ENCODE peak calls at places on chromosomes 13 and 19, in ten cellular contexts. D is CD8-positive, alpha-beta T cell; S is activated T-cell treated with anti-CD3 and anti-CD28 coated beads, Interleukin-2, amount 50 U/mL, for 72 hours; W is astrocyte of the cerebellum; Y is RWPE1; Q is anterior cingulate cortex; L is stimulated activated naive CD4-positive, alpha-beta T cell; T is stimulated activated CD4-positive, alpha-beta T cell treated with anti-CD3 and anti-CD28 coated beads, Interleukin-1b, Interleukin-23, amount 100 ng/mL, for 4 hours; U is H1; J is WTC11. I is an unnamed sample.

GRCh38 chr19:3565177-3565576 is 7.6 kb upstream of the HMG20B start:
- DNase-seq in J (no peak), W (no peak), T (no peak), S (no peak), U (no peak), D (no peak), Q (no peak), L (no peak), Y (no peak), I (no peak)

GRCh38 chr13:99258946-99259345 is 767 bp upstream of the GPR18 start:
- DNase-seq in S (peak), D (no peak), Q (no peak), W (no peak), U (no peak), Y (no peak), L (no peak), T (no peak), J (no peak), I (no peak)

GRCh38 chr19:41904118-41904870 is 21.3 kb downstream of the ARHGEF1 start:
- DNase-seq in Y (no peak), S (no peak), W (no peak), T (no peak), Q (no peak), D (no peak), U (no peak), J (no peak), L (no peak), I (no peak)

GRCh38 chr13:49443327-49443688 is 556 bp downstream of the CAB39L start:
- DNase-seq in S (no peak), T (no peak), Q (no peak), W (no peak), Y (no peak), U (no peak), J (no peak), D (no peak), L (no peak), I (no peak)

GRCh38 chr13:34349091-34349722 is 531.3 kb downstream of the RFC3 start:
- DNase-seq in W (peak), Q (no peak), S (no peak), J (no peak), D (no peak), Y (peak), T (no peak), U (no peak), L (no peak), I (peak)

GRCh38 chr13:93714171-93714570 is 487.6 kb downstream of the GPC6 start:
- DNase-seq in T (no peak), Q (no peak), S (no peak), L (no peak), J (no peak), W (no peak), U (no peak), D (no peak), Y (no peak), I (no peak)

GRCh38 chr19:46232029-46232428 is 2.5 kb downstream of the IGFL1 start:
- DNase-seq in S (no peak), W (no peak), J (no peak), U (no peak), T (no peak), L (no peak), Y (peak), D (no peak), Q (no peak), I (no peak)

GRCh38 chr13:110726726-110727125 is 13.2 kb downstream of the ING1 start:
- DNase-seq in J (no peak), L (no peak), Y (no peak), T (peak), U (no peak), W (no peak), Q (no peak), S (peak), D (peak), I (no peak)

GRCh38 chr19:13260883-13261653 is 110.9 kb downstream of the IER2 start:
- DNase-seq in W (peak), Y (peak), L (no peak), T (no peak), D (no peak), U (no peak), J (no peak), S (peak), Q (no peak), I (peak)

GRCh38 chr13:90201676-90202425 is 1145.6 kb upstream of the MIR17HG start:
- DNase-seq in Q (no peak), L (no peak), Y (no peak), D (no peak), J (no peak), T (no peak), S (no peak), U (no peak), W (no peak), I (no peak)

GRCh38 chr13:110265682-110266430 is 41.1 kb downstream of the COL4A1 start:
- DNase-seq in D (no peak), Y (no peak), S (no peak), T (no peak), U (peak), W (no peak), J (no peak), L (no peak), Q (no peak), I (no peak)

GRCh38 chr13:24016046-24016445 is 118.7 kb upstream of the C1QTNF9B start:
- DNase-seq in Y (no peak), J (no peak), L (no peak), T (no peak), W (no peak), D (no peak), Q (no peak), U (no peak), S (no peak), I (no peak)

GRCh38 chr19:54311486-54311885 is 1.5 kb downstream of the LILRA5 start:
- DNase-seq in D (no peak), Y (no peak), S (no peak), W (no peak), Q (no peak), U (no peak), J (no peak), L (no peak), T (no peak), I (no peak)

GRCh38 chr19:11530432-11530831 is 1.5 kb upstream of the ECSIT start:
- DNase-seq in D (no peak), S (peak), T (peak), W (peak), L (no peak), U (peak), J (peak), Y (peak), Q (peak), I (no peak)

GRCh38 chr13:28655566-28655965 is 3.4 kb upstream of the POMP start:
- DNase-seq in D (no peak), U (no peak), Q (no peak), L (no peak), S (no peak), J (no peak), W (no peak), T (no peak), Y (no peak), I (no peak)

GRCh38 chr19:54188224-54188871 is 1.0 kb downstream of the MBOAT7 start:
- DNase-seq in J (peak), W (no peak), Q (no peak), S (peak), Y (no peak), L (no peak), T (peak), D (no peak), U (no peak), I (no peak)

GRCh38 chr19:52935434-52935833 is 12.2 kb upstream of the ZNF888 start:
- DNase-seq in Q (no peak), L (no peak), W (no peak), S (peak), U (no peak), D (no peak), J (no peak), T (no peak), Y (no peak), I (no peak)

GRCh38 chr19:869245-870177 is 10.0 kb downstream of the CFD start:
- DNase-seq in L (no peak), D (no peak), Q (no peak), U (no peak), T (no peak), J (no peak), S (no peak), W (peak), Y (peak), I (peak)

GRCh38 chr19:1101337-1101698 is 2.5 kb upstream of the GPX4 start:
- DNase-seq in Q (no peak), J (no peak), D (no peak), U (no peak), W (no peak), S (no peak), Y (no peak), T (no peak), L (no peak), I (no peak)

GRCh38 chr13:60654405-60654804 is 257.4 kb downstream of the TDRD3 start:
- DNase-seq in Q (no peak), D (no peak), J (peak), W (peak), T (no peak), U (no peak), S (no peak), L (no peak), Y (peak), I (peak)

GRCh38 chr13:28753208-28753892 is 34.6 kb upstream of the SLC46A3 start:
- DNase-seq in S (no peak), T (no peak), U (peak), D (no peak), Y (peak), Q (no peak), L (no peak), W (peak), J (peak), I (peak)

GRCh38 chr19:38319421-38320258 is at the start of gene KCNK6:
- DNase-seq in U (peak), J (peak), Y (no peak), S (peak), Q (no peak), W (no peak), T (peak), D (peak), L (peak), I (no peak)

GRCh38 chr19:35557539-35558399 is 5.7 kb downstream of the ATP4A start:
- DNase-seq in S (peak), Q (no peak), Y (peak), L (peak), U (peak), J (peak), W (no peak), D (peak), T (peak), I (no peak)

GRCh38 chr19:39351537-39352037 is 9.4 kb downstream of the SAMD4B start:
- DNase-seq in L (no peak), Q (no peak), J (no peak), Y (no peak), W (no peak), T (no peak), U (no peak), D (no peak), S (peak), I (no peak)

GRCh38 chr19:34523408-34523807 is 41.9 kb downstream of the WTIP start:
- DNase-seq in L (no peak), W (no peak), Y (no peak), D (no peak), J (no peak), Q (no peak), S (no peak), U (no peak), T (no peak), I (no peak)

GRCh38 chr13:101308247-101309013 is 107.9 kb downstream of the NALCN start:
- DNase-seq in T (no peak), S (no peak), U (no peak), L (no peak), J (no peak), Q (no peak), Y (no peak), W (no peak), D (no peak), I (no peak)

I was measured in amniotic stem cell.